ENCODE peak calls at places on chromosomes 12 and 14, in ten cellular contexts. L, C, K, I, O, X, S, R, T and F are unnamed samples.

GRCh38 chr14:101216725-101217463 is 313.4 kb upstream of the RTL1 start:
- DNase-seq in L (no peak), C (peak), K (no peak), I (peak), O (no peak), X (no peak), S (no peak), R (peak), T (no peak), F (no peak)

GRCh38 chr14:51735851-51736250 is 84.1 kb downstream of the FRMD6 start:
- DNase-seq in L (no peak), C (peak), K (no peak), I (no peak), O (no peak), X (no peak), S (no peak), R (no peak), T (no peak), F (no peak)

GRCh38 chr12:6089041-6089823 is 35.2 kb downstream of the VWF start:
- DNase-seq in L (no peak), C (peak), K (peak), I (no peak), O (peak), X (peak), S (peak), R (peak), T (no peak), F (no peak)

GRCh38 chr12:77062396-77062795 is 3.0 kb downstream of the E2F7 start:
- DNase-seq in L (no peak), C (no peak), K (no peak), I (no peak), O (no peak), X (no peak), S (no peak), R (no peak), T (no peak), F (no peak)

GRCh38 chr12:2722806-2723205 is 72.0 kb upstream of the FKBP4 start:
- DNase-seq in L (peak), C (no peak), K (no peak), I (no peak), O (no peak), X (no peak), S (no peak), R (no peak), T (no peak), F (no peak)

GRCh38 chr14:99758121-99758871 is 34.9 kb upstream of the EML1 start:
- DNase-seq in L (no peak), C (no peak), K (peak), I (no peak), O (no peak), X (no peak), S (no peak), R (no peak), T (no peak), F (no peak)

GRCh38 chr14:105941226-105942166 is 415.1 kb downstream of the TMEM121 start:
- DNase-seq in L (no peak), C (no peak), K (no peak), I (no peak), O (no peak), X (no peak), S (peak), R (no peak), T (no peak), F (no peak)

GRCh38 chr12:124538194-124539082 is 29.0 kb downstream of the NCOR2 start:
- DNase-seq in L (no peak), C (peak), K (no peak), I (no peak), O (no peak), X (no peak), S (no peak), R (no peak), T (peak), F (no peak)

GRCh38 chr14:85583311-85583710 is 53.4 kb downstream of the FLRT2 start:
- DNase-seq in L (no peak), C (no peak), K (no peak), I (no peak), O (no peak), X (no peak), S (no peak), R (no peak), T (no peak), F (no peak)

GRCh38 chr14:56794557-56795283 is 15.6 kb downstream of the OTX2 start:
- DNase-seq in L (no peak), C (no peak), K (peak), I (peak), O (no peak), X (no peak), S (no peak), R (no peak), T (no peak), F (no peak)

GRCh38 chr14:67583711-67584644 is 16.1 kb downstream of the PIGH start:
- DNase-seq in L (peak), C (peak), K (peak), I (no peak), O (peak), X (peak), S (no peak), R (no peak), T (no peak), F (no peak)

GRCh38 chr14:104424406-104425072 is 155.0 kb upstream of the C14orf180 start:
- DNase-seq in L (peak), C (no peak), K (no peak), I (peak), O (no peak), X (no peak), S (peak), R (peak), T (no peak), F (no peak)

GRCh38 chr14:36771256-36771655 is 109.6 kb downstream of the PAX9 start:
- DNase-seq in L (no peak), C (peak), K (no peak), I (no peak), O (peak), X (no peak), S (no peak), R (no peak), T (no peak), F (no peak)

GRCh38 chr14:51283402-51283825 is 43.4 kb downstream of the TMX1 start:
- DNase-seq in L (no peak), C (peak), K (peak), I (no peak), O (no peak), X (peak), S (no peak), R (no peak), T (peak), F (no peak)

GRCh38 chr14:65230287-65230728 is 128.0 kb upstream of the MAX start:
- DNase-seq in L (peak), C (peak), K (no peak), I (no peak), O (no peak), X (no peak), S (no peak), R (peak), T (no peak), F (no peak)

GRCh38 chr14:26180221-26180620 is 417.6 kb downstream of the NOVA1 start:
- DNase-seq in L (no peak), C (no peak), K (no peak), I (no peak), O (no peak), X (no peak), S (no peak), R (no peak), T (no peak), F (no peak)

GRCh38 chr12:83318386-83318971 is 631.8 kb downstream of the TMTC2 start:
- DNase-seq in L (no peak), C (no peak), K (no peak), I (no peak), O (no peak), X (no peak), S (no peak), R (no peak), T (no peak), F (no peak)

GRCh38 chr14:38291681-38292459 is 36.0 kb upstream of the CLEC14A start:
- DNase-seq in L (no peak), C (no peak), K (no peak), I (no peak), O (no peak), X (no peak), S (no peak), R (no peak), T (no peak), F (no peak)

GRCh38 chr14:81565441-81566290 is 32.0 kb upstream of the SEL1L start:
- DNase-seq in L (no peak), C (peak), K (peak), I (no peak), O (no peak), X (peak), S (no peak), R (no peak), T (peak), F (no peak)

GRCh38 chr14:103521438-103521961 is 1.1 kb downstream of the CKB start:
- DNase-seq in L (peak), C (no peak), K (no peak), I (no peak), O (no peak), X (no peak), S (no peak), R (no peak), T (no peak), F (no peak)

GRCh38 chr14:63394856-63395255 is 76.1 kb upstream of the GPHB5 start:
- DNase-seq in L (no peak), C (no peak), K (no peak), I (no peak), O (no peak), X (no peak), S (no peak), R (no peak), T (no peak), F (no peak)

GRCh38 chr14:73744874-73745529 is 30.8 kb upstream of the PNMA1 start:
- DNase-seq in L (peak), C (no peak), K (no peak), I (no peak), O (peak), X (peak), S (no peak), R (peak), T (no peak), F (no peak)

GRCh38 chr14:81105378-81105777 is 115.4 kb downstream of the GTF2A1 start:
- DNase-seq in L (no peak), C (no peak), K (no peak), I (no peak), O (no peak), X (no peak), S (no peak), R (no peak), T (no peak), F (no peak)

GRCh38 chr12:23771230-23771949 is 178.1 kb downstream of the SOX5 start:
- DNase-seq in L (no peak), C (peak), K (no peak), I (no peak), O (no peak), X (no peak), S (no peak), R (no peak), T (no peak), F (no peak)

GRCh38 chr14:63510538-63510937 is 32.6 kb downstream of the PPP2R5E start:
- DNase-seq in L (no peak), C (no peak), K (no peak), I (no peak), O (no peak), X (no peak), S (no peak), R (no peak), T (no peak), F (peak)

GRCh38 chr14:31283568-31284252 is 76.1 kb upstream of the HECTD1 start:
- DNase-seq in L (no peak), C (no peak), K (no peak), I (no peak), O (no peak), X (no peak), S (no peak), R (no peak), T (peak), F (no peak)

GRCh38 chr14:23171251-23171975 is 12.0 kb downstream of the SLC7A8 start:
- DNase-seq in L (peak), C (no peak), K (no peak), I (no peak), O (no peak), X (no peak), S (no peak), R (no peak), T (no peak), F (no peak)

GRCh38 chr12:104958946-104959841 is 1.1 kb upstream of the SLC41A2 start:
- DNase-seq in L (no peak), C (peak), K (peak), I (no peak), O (no peak), X (no peak), S (no peak), R (no peak), T (no peak), F (no peak)

GRCh38 chr14:55249423-55249822 is 21.8 kb upstream of the FBXO34 start:
- DNase-seq in L (no peak), C (no peak), K (no peak), I (no peak), O (no peak), X (no peak), S (no peak), R (no peak), T (no peak), F (no peak)

GRCh38 chr12:56670836-56671235 is 17.2 kb downstream of the PTGES3 start:
- DNase-seq in L (no peak), C (no peak), K (no peak), I (no peak), O (no peak), X (no peak), S (no peak), R (no peak), T (no peak), F (no peak)

GRCh38 chr14:104588066-104588857 is 8.7 kb downstream of the C14orf180 start:
- DNase-seq in L (peak), C (no peak), K (peak), I (no peak), O (no peak), X (no peak), S (no peak), R (no peak), T (no peak), F (no peak)

GRCh38 chr12:64098709-64099354 is 123.3 kb downstream of the KICS2 start:
- DNase-seq in L (no peak), C (no peak), K (no peak), I (no peak), O (no peak), X (no peak), S (no peak), R (no peak), T (no peak), F (no peak)

GRCh38 chr12:48940181-48940580 is 14.9 kb upstream of the FKBP11 start:
- DNase-seq in L (no peak), C (no peak), K (no peak), I (no peak), O (no peak), X (no peak), S (no peak), R (peak), T (peak), F (no peak)

GRCh38 chr12:96177013-96177412 is 17.2 kb upstream of the ELK3 start:
- DNase-seq in L (no peak), C (no peak), K (no peak), I (no peak), O (no peak), X (no peak), S (no peak), R (peak), T (peak), F (no peak)
- TF ChIP-seq POLR2AphosphoS5 in L (no peak), C (no peak), K (no peak), I (no peak), O (no peak), X (no peak), S (no peak), R (no peak), T (no peak), F (no peak)

DNA sequence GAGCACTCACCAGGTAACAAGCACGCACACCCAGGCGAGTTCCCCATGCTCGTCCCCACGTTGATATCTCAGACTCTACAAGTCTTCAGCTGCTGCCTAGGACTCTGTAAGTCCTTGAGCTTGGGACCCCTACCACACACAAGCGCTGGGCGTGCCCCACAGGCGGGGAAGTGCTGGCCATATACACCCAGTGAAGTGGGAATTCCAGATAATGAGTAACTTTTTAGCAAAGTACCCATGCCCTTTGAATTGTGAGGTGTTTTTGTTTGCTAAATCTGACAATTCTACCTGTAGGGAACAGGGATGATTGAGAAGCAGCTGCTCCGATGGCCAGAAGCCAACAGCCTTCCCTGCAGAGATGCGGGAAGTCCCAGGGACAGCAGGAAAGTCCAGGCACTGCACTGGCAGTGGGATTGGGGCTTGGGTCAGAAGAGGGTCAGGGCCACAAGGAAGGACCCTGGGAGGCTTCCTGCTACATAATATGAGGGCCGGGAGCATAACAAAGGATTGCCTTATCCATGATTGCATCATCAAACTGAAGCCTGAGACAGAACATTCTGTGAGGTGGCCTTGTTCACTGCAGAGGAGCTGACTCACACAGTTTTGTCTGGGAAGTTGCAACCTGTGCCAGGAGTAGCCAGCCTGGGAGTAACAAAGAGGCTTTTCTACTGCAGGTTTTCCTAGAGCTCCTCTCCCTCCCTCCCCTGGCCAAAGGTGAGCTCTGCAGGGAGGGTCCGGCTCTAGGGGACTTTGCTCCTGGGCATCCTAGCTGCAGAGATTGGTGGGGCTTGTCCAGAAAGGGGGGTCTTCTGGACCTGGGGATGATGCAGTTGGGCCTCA is 13.2 kb upstream of the SERPINA3 start:
- DNase-seq in L (peak), C (peak), K (peak), I (no peak), O (peak), X (peak), S (peak), R (peak), T (no peak), F (no peak)
- TF ChIP-seq POLR2AphosphoS5 in L (peak), C (peak), K (no peak), I (no peak), O (peak), X (peak), S (peak), R (no peak), T (no peak), F (no peak)

GRCh38 chr14:89237923-89238529 is 179.0 kb downstream of the FOXN3 start:
- DNase-seq in L (no peak), C (no peak), K (peak), I (no peak), O (no peak), X (no peak), S (no peak), R (no peak), T (no peak), F (no peak)

GRCh38 chr14:89241934-89242670 is 174.9 kb downstream of the FOXN3 start:
- DNase-seq in L (no peak), C (no peak), K (no peak), I (no peak), O (no peak), X (no peak), S (no peak), R (no peak), T (no peak), F (no peak)

GRCh38 chr14:89241265-89241664 is 175.8 kb downstream of the FOXN3 start:
- DNase-seq in L (no peak), C (no peak), K (no peak), I (no peak), O (no peak), X (no peak), S (no peak), R (no peak), T (no peak), F (no peak)

GRCh38 chr14:89242871-89243270 is 174.2 kb downstream of the FOXN3 start:
- DNase-seq in L (no peak), C (no peak), K (peak), I (no peak), O (no peak), X (no peak), S (no peak), R (no peak), T (no peak), F (no peak)

DNA sequence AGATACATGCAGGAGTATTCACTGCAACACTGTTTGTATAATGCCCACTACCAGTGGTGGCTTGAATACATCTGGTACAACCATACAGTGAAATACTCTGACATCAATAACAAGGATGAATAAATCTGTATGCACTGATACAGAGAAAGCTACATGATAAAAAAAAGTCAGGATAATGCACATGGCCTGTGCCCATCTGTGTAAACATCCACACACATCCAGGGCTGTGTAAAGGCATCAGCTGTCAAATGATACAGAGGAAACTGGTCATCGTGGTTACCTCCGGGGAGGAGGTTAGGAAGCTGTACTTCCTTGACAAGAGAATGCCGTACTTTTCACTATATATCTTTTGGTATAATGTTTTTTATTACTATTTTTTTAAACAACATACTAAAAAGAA is 176.6 kb downstream of the FOXN3 start:
- DNase-seq in L (no peak), C (no peak), K (no peak), I (no peak), O (no peak), X (no peak), S (no peak), R (no peak), T (no peak), F (no peak)
- TF ChIP-seq POLR2AphosphoS5 in L (no peak), C (no peak), K (no peak), I (no peak), O (no peak), X (no peak), S (no peak), R (no peak), T (no peak), F (no peak)

GRCh38 chr12:19547258-19547657 is 108.0 kb downstream of the AEBP2 start:
- DNase-seq in L (no peak), C (no peak), K (no peak), I (no peak), O (no peak), X (no peak), S (no peak), R (no peak), T (no peak), F (no peak)
- TF ChIP-seq POLR2AphosphoS5 in L (no peak), C (no peak), K (no peak), I (no peak), O (no peak), X (no peak), S (no peak), R (no peak), T (no peak), F (no peak)